ENCODE peak calls at places on chromosome 4, in four cellular contexts. U, B, T and W are unnamed samples.

GRCh38 chr4:156558365-156559025 is 413.1 kb downstream of the PDGFC start:
- DNase-seq in U (no peak), B (peak), T (no peak), W (no peak)

GRCh38 chr4:8381814-8382581 is 58.5 kb downstream of the ACOX3 start:
- DNase-seq in U (no peak), B (no peak), T (no peak), W (no peak)

GRCh38 chr4:121728066-121728465 is 31.3 kb upstream of the ANXA5 start:
- DNase-seq in U (no peak), B (peak), T (no peak), W (peak)

GRCh38 chr4:147772056-147772455 is 40.2 kb downstream of the ARHGAP10 start:
- DNase-seq in U (no peak), B (no peak), T (no peak), W (no peak)

GRCh38 chr4:10093801-10094552 is 22.6 kb downstream of the WDR1 start:
- DNase-seq in U (no peak), B (peak), T (no peak), W (no peak)

GRCh38 chr4:185039508-185040273 is 21.4 kb downstream of the HELT start:
- DNase-seq in U (no peak), B (peak), T (no peak), W (no peak)

GRCh38 chr4:102525099-102525498 is 23.9 kb downstream of the NFKB1 start:
- DNase-seq in U (no peak), B (no peak), T (no peak), W (no peak)

GRCh38 chr4:48375651-48376291 is 34.4 kb downstream of the SLAIN2 start:
- DNase-seq in U (no peak), B (peak), T (no peak), W (no peak)

GRCh38 chr4:744212-744841 is 38.7 kb downstream of the PCGF3 start:
- DNase-seq in U (no peak), B (no peak), T (no peak), W (no peak)